ENCODE peak calls at places on chromosome 14, in seven cellular contexts. I is Kasumi-1, B is COR-L47, D is left lung, M is NAMALWA, V is HFF-Myc, O is heart right ventricle. T is an unnamed sample.

GRCh38 chr14:21308132-21308478 is 28.2 kb downstream of the RPGRIP1 start:
- DNase-seq in I (no peak), M (no peak), D (no peak), B (no peak), O (no peak), V (no peak), T (no peak)

GRCh38 chr14:52960627-52961026 is 9.8 kb upstream of the FERMT2 start:
- DNase-seq in D (no peak), M (no peak), V (no peak), O (peak), B (no peak), I (no peak), T (no peak)

GRCh38 chr14:104100171-104101085 is 14.9 kb downstream of the ASPG start:
- DNase-seq in V (no peak), I (no peak), D (peak), M (no peak), O (no peak), B (no peak), T (no peak)

GRCh38 chr14:99316281-99317163 is 44.5 kb upstream of the BCL11B start:
- DNase-seq in M (no peak), O (no peak), V (no peak), I (no peak), D (no peak), B (no peak), T (no peak)

GRCh38 chr14:24204163-24205146 is 1.0 kb upstream of the TSSK4 start:
- DNase-seq in M (peak), O (no peak), I (no peak), V (no peak), B (no peak), D (no peak), T (no peak)

GRCh38 chr14:100889641-100890040 is 13.9 kb downstream of the RTL1 start:
- DNase-seq in M (no peak), I (no peak), V (no peak), D (peak), O (no peak), B (no peak), T (no peak)

GRCh38 chr14:103284574-103285467 is 49.2 kb upstream of the EIF5 start:
- DNase-seq in D (no peak), I (no peak), V (no peak), O (no peak), M (no peak), B (no peak), T (no peak)

GRCh38 chr14:93901813-93902212 is 25.3 kb upstream of the FAM181A start:
- DNase-seq in M (no peak), I (no peak), O (no peak), B (no peak), V (no peak), D (no peak), T (peak)

GRCh38 chr14:103819503-103820307 is 27.7 kb downstream of the PPP1R13B start:
- DNase-seq in O (peak), B (peak), I (no peak), D (no peak), M (no peak), V (no peak), T (no peak)

GRCh38 chr14:58362798-58363412 is 32.8 kb upstream of the TOMM20L start:
- DNase-seq in I (peak), B (peak), D (no peak), M (peak), V (peak), O (no peak), T (peak)

GRCh38 chr14:64391986-64392385 is 3.8 kb downstream of the MTHFD1 start:
- DNase-seq in M (no peak), I (no peak), D (no peak), B (no peak), O (no peak), V (no peak), T (no peak)

GRCh38 chr14:73477618-73478266 is 13.0 kb upstream of the RIOX1 start:
- DNase-seq in B (no peak), M (peak), I (no peak), D (no peak), V (no peak), O (no peak), T (peak)

GRCh38 chr14:71855399-71856036 is 76.7 kb upstream of the RGS6 start:
- DNase-seq in V (peak), I (peak), B (peak), O (peak), D (peak), M (peak), T (peak)

GRCh38 chr14:48304729-48305128 is 629.3 kb upstream of the MDGA2 start:
- DNase-seq in M (no peak), D (no peak), O (no peak), B (no peak), I (no peak), V (no peak), T (no peak)

GRCh38 chr14:54338696-54339317 is 58.0 kb upstream of the CDKN3 start:
- DNase-seq in O (no peak), I (peak), D (no peak), V (peak), M (peak), B (peak), T (no peak)

GRCh38 chr14:95519699-95520098 is 3.2 kb upstream of the SYNE3 start:
- DNase-seq in V (peak), M (peak), B (no peak), I (peak), O (peak), D (peak), T (peak)

GRCh38 chr14:78836777-78837176 is 666.6 kb downstream of the NRXN3 start:
- DNase-seq in D (no peak), M (peak), O (peak), I (peak), V (peak), B (peak), T (peak)

GRCh38 chr14:100127853-100128455 is 31.5 kb downstream of the DEGS2 start:
- DNase-seq in D (no peak), V (no peak), I (no peak), M (no peak), B (no peak), O (no peak), T (no peak)

GRCh38 chr14:65333926-65334687 is 78.4 kb upstream of the FUT8 start:
- DNase-seq in I (no peak), O (no peak), B (no peak), M (no peak), D (no peak), V (peak), T (no peak)

GRCh38 chr14:50343424-50343823 is 31.3 kb downstream of the DMAC2L start:
- DNase-seq in D (no peak), V (no peak), M (no peak), B (no peak), O (no peak), I (no peak), T (no peak)

GRCh38 chr14:54108481-54109471 is 152.2 kb upstream of the BMP4 start:
- DNase-seq in I (no peak), O (no peak), B (no peak), M (peak), V (peak), D (no peak), T (no peak)

GRCh38 chr14:79842270-79842669 is 369.0 kb downstream of the DIO2 start:
- DNase-seq in V (no peak), B (no peak), D (no peak), M (no peak), O (peak), I (no peak), T (no peak)

GRCh38 chr14:103546651-103547454 is 15.6 kb downstream of the BAG5 start:
- DNase-seq in M (peak), V (no peak), I (peak), B (peak), O (peak), D (peak), T (no peak)

GRCh38 chr14:63039800-63040380 is 5.4 kb downstream of the KCNH5 start:
- DNase-seq in I (peak), O (no peak), D (no peak), M (peak), B (peak), V (no peak), T (no peak)

GRCh38 chr14:72111921-72112320 is 179.7 kb downstream of the RGS6 start:
- DNase-seq in I (no peak), D (no peak), M (no peak), V (no peak), B (no peak), O (no peak), T (no peak)

GRCh38 chr14:66507722-66508546 is at the start of gene GPHN:
- DNase-seq in O (peak), M (no peak), D (peak), B (peak), I (peak), V (peak), T (peak)

GRCh38 chr14:99249389-99249788 is 22.6 kb downstream of the BCL11B start:
- DNase-seq in I (no peak), D (no peak), V (no peak), B (no peak), M (no peak), O (no peak), T (no peak)

GRCh38 chr14:68145539-68145938 is 326.0 kb downstream of the RAD51B start:
- DNase-seq in M (no peak), B (no peak), V (no peak), I (peak), O (no peak), D (no peak), T (no peak)

GRCh38 chr14:79791055-79791732 is 420.1 kb downstream of the DIO2 start:
- DNase-seq in I (no peak), B (no peak), O (no peak), V (no peak), M (no peak), D (no peak), T (no peak)

GRCh38 chr14:96274122-96274910 is 18.3 kb downstream of the BDKRB1 start:
- DNase-seq in D (no peak), B (no peak), V (no peak), M (no peak), I (no peak), O (no peak), T (no peak)

GRCh38 chr14:100778951-100779690 is 46.8 kb upstream of the MEG3 start:
- DNase-seq in D (peak), M (no peak), V (no peak), I (no peak), B (no peak), O (no peak), T (no peak)

GRCh38 chr14:59356783-59357182 is 108.4 kb downstream of the GPR135 start:
- DNase-seq in V (no peak), O (no peak), I (no peak), D (no peak), B (no peak), M (peak), T (no peak)

GRCh38 chr14:90087433-90087832 is 25.6 kb downstream of the KCNK13 start:
- DNase-seq in D (no peak), B (no peak), V (no peak), O (peak), I (peak), M (peak), T (peak)

GRCh38 chr14:106044949-106045596 is 518.7 kb downstream of the TMEM121 start:
- DNase-seq in O (peak), B (peak), I (peak), D (peak), M (peak), V (no peak), T (peak)

GRCh38 chr14:101534198-101534597 is 27.1 kb upstream of the DIO3 start:
- DNase-seq in O (no peak), I (no peak), V (no peak), B (no peak), M (no peak), D (no peak), T (no peak)

GRCh38 chr14:63438065-63438757 is 105.0 kb downstream of the PPP2R5E start:
- DNase-seq in I (peak), V (peak), D (no peak), O (peak), M (peak), B (peak), T (peak)

T was measured in MV-4-11.